ENCODE peak calls at places on chromosomes 13 and 19, in eight cellular contexts. W is GM12865, P is GM13976, X is stomach, T is tibial nerve, E is nephron progenitor cell, G is kidney, A is uterus. R is an unnamed sample.

GRCh38 chr13:78121459-78122348 is 203.1 kb upstream of the EDNRB start:
- DNase-seq in W (peak), P (peak), X (peak), T (no peak), E (peak), G (no peak), A (peak), R (peak)

GRCh38 chr13:33870046-33870668 is 52.2 kb downstream of the RFC3 start:
- DNase-seq in W (no peak), P (no peak), X (no peak), T (no peak), E (no peak), G (no peak), A (no peak), R (no peak)

GRCh38 chr13:93151277-93151676 is 75.3 kb upstream of the GPC6 start:
- DNase-seq in W (no peak), P (no peak), X (no peak), T (no peak), E (no peak), G (no peak), A (no peak), R (no peak)

GRCh38 chr19:35856546-35857149 is at the start of gene KIRREL2:
- DNase-seq in W (no peak), P (peak), X (no peak), T (no peak), E (peak), G (no peak), A (no peak), R (peak)

GRCh38 chr13:98468929-98469328 is 108.0 kb downstream of the STK24 start:
- DNase-seq in W (no peak), P (no peak), X (no peak), T (no peak), E (no peak), G (peak), A (no peak), R (no peak)

GRCh38 chr13:114339779-114340534 is 25.7 kb downstream of the CHAMP1 start:
- DNase-seq in W (peak), P (no peak), X (peak), T (no peak), E (no peak), G (no peak), A (no peak), R (peak)

GRCh38 chr13:67096418-67096817 is 133.7 kb downstream of the PCDH9 start:
- DNase-seq in W (no peak), P (no peak), X (no peak), T (no peak), E (no peak), G (no peak), A (no peak), R (no peak)

GRCh38 chr13:81872581-81872980 is 1531.7 kb upstream of the SPRY2 start:
- DNase-seq in W (no peak), P (no peak), X (no peak), T (no peak), E (peak), G (no peak), A (no peak), R (no peak)

GRCh38 chr13:42581427-42581826 is 7.5 kb downstream of the TNFSF11 start:
- DNase-seq in W (no peak), P (no peak), X (no peak), T (no peak), E (no peak), G (no peak), A (no peak), R (no peak)

GRCh38 chr13:75359266-75359665 is 122.7 kb downstream of the TBC1D4 start:
- DNase-seq in W (no peak), P (no peak), X (no peak), T (no peak), E (no peak), G (no peak), A (no peak), R (no peak)

GRCh38 chr13:75355609-75356008 is 126.4 kb downstream of the TBC1D4 start:
- DNase-seq in W (no peak), P (no peak), X (no peak), T (no peak), E (no peak), G (no peak), A (no peak), R (no peak)

GRCh38 chr13:75356426-75356825 is 125.5 kb downstream of the TBC1D4 start:
- DNase-seq in W (no peak), P (no peak), X (no peak), T (no peak), E (no peak), G (no peak), A (no peak), R (no peak)

GRCh38 chr13:75360170-75360569 is 121.8 kb downstream of the TBC1D4 start:
- DNase-seq in W (no peak), P (no peak), X (no peak), T (no peak), E (no peak), G (no peak), A (no peak), R (no peak)

GRCh38 chr13:75357576-75358295 is 124.2 kb downstream of the TBC1D4 start:
- DNase-seq in W (peak), P (peak), X (no peak), T (no peak), E (peak), G (no peak), A (no peak), R (peak)
- TF ChIP-seq CTCF in W (peak), P (peak), X (peak), T (peak), E (peak), G (peak), A (no peak), R (peak)

DNA sequence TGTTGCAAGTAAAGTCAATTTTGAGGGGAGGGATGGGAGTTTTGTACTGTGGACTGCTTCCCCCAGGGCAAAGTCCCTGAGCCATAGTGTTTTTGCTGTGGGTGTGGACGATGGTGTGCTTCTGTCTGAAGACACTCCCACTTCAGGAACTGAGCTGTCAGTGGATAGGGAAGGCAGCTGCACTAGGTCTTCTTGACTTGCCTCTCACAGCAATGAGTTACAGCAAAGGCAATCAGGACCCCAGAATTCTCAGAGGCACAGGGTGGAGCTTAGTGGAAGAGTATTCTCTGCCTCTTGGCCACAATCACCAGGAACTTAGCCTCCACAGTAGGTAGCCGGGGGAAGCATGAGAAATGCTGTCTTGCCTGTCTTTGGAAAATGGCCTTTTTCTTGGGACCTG is 1416.6 kb upstream of the MIR17HG start:
- DNase-seq in W (no peak), P (no peak), X (no peak), T (no peak), E (no peak), G (no peak), A (no peak), R (no peak)
- TF ChIP-seq CTCF in W (no peak), P (no peak), X (no peak), T (no peak), E (no peak), G (no peak), A (no peak), R (no peak)

GRCh38 chr19:13959962-13960862 is 7.9 kb downstream of the DCAF15 start:
- DNase-seq in W (no peak), P (no peak), X (no peak), T (no peak), E (peak), G (peak), A (no peak), R (peak)
- TF ChIP-seq CTCF in W (peak), P (no peak), X (no peak), T (no peak), E (peak), G (peak), A (no peak), R (peak)

GRCh38 chr13:23025848-23026608 is 154.8 kb upstream of the SGCG start:
- DNase-seq in W (no peak), P (no peak), X (no peak), T (no peak), E (no peak), G (no peak), A (no peak), R (no peak)
- TF ChIP-seq CTCF in W (no peak), P (no peak), X (no peak), T (no peak), E (no peak), G (no peak), A (no peak), R (no peak)

GRCh38 chr19:42421591-42422031 is 5.6 kb downstream of the LIPE start:
- DNase-seq in W (no peak), P (no peak), X (peak), T (no peak), E (no peak), G (peak), A (no peak), R (no peak)

GRCh38 chr19:42422092-42422575 is 5.1 kb downstream of the LIPE start:
- DNase-seq in W (no peak), P (no peak), X (no peak), T (no peak), E (no peak), G (peak), A (no peak), R (no peak)

GRCh38 chr19:42421101-42421500 is 6.1 kb downstream of the LIPE start:
- DNase-seq in W (no peak), P (no peak), X (no peak), T (no peak), E (no peak), G (no peak), A (no peak), R (no peak)

GRCh38 chr19:42419309-42419708 is 7.9 kb downstream of the LIPE start:
- DNase-seq in W (no peak), P (peak), X (no peak), T (no peak), E (no peak), G (peak), A (no peak), R (no peak)

DNA sequence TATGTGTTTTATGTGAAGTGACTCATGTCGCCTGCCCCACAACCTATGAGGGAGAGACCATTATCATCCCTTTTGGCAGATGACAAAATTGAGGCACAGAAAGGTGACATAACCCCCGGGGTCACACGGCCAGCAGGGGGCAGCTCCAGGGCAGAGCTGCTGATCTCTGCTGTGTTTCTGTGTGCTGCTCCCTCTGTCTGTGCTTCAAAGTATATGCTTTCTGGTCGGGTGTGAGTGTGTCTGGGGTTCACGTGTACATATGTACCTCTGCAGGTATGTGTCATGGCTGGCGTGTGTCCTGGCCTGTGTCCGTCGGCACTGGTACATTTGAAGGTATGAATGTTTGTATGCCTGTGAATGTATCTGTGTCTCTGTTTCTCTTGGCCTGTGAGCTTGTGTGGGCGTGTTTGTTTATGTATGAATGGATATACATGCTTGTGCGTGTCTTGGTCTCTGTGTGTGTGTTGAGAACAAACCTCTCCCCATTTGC is 7.1 kb downstream of the LIPE start:
- DNase-seq in W (peak), P (peak), X (peak), T (no peak), E (peak), G (peak), A (no peak), R (peak)
- TF ChIP-seq CTCF in W (peak), P (peak), X (peak), T (peak), E (peak), G (peak), A (no peak), R (peak)

DNA sequence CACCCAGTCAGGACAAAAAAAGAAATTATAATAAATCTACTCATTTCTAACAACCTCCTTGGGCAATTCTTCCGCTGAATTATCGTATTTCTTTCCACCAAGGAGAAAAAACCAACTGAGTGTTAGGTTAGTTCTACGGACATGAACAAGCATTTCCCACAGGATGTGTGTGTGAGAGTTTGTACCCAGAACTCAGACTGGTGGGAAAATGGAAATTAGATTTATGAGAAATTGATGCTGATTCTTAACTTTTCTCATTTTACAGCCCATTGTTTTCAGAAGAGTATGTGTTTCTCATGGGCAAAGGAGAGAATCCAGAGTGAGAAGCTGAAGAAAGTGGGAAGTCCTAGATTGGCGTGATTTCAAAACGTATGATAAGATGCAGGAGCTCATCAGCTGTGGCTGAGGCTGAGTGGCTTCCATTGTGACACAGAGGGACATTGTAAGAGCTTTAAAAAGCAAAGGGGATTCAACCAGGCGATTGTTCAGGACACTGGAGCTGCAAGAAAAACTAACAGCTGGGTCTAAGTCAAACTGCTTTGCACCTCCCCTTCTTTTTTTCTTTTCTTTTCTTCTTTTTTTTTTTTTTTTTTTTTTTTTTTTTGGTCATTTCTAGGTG is 184.8 kb upstream of the ARGLU1 start:
- DNase-seq in W (no peak), P (no peak), X (no peak), T (no peak), E (no peak), G (no peak), A (no peak), R (no peak)
- TF ChIP-seq CTCF in W (no peak), P (no peak), X (no peak), T (no peak), E (no peak), G (no peak), A (no peak), R (no peak)

R was measured in activated CD8-positive, alpha-beta T cell treated with anti-CD3 and anti-CD28 coated beads for 36 hours.